ENCODE peak calls at places on chromosomes 16 and 17, in ten cellular contexts. Q, U, F, C, K, S, N, M, E and O are unnamed samples.

GRCh38 chr16:79601978-79602609 is 1.6 kb upstream of the MAF start:
- DNase-seq in Q (peak), U (peak), F (peak), C (peak), K (peak), S (peak), N (peak), M (no peak), E (peak), O (peak)

GRCh38 chr16:86990451-86990850 is 326.7 kb downstream of the C16orf95 start:
- DNase-seq in Q (no peak), U (no peak), F (no peak), C (peak), K (no peak), S (no peak), N (no peak), M (no peak), E (no peak), O (no peak)

GRCh38 chr17:55420776-55421178 is 858 bp downstream of the MMD start:
- DNase-seq in Q (peak), U (no peak), F (no peak), C (peak), K (no peak), S (no peak), N (peak), M (no peak), E (peak), O (no peak)

GRCh38 chr16:73176577-73177013 is 128.7 kb upstream of the ZFHX3 start:
- DNase-seq in Q (peak), U (no peak), F (peak), C (no peak), K (no peak), S (peak), N (peak), M (no peak), E (no peak), O (peak)

GRCh38 chr17:75693500-75694481 is 26.7 kb downstream of the SAP30BP start:
- DNase-seq in Q (peak), U (peak), F (no peak), C (peak), K (no peak), S (peak), N (peak), M (peak), E (peak), O (peak)

GRCh38 chr16:5841934-5842333 is 744.3 kb upstream of the EEF2KMT start:
- DNase-seq in Q (no peak), U (no peak), F (no peak), C (no peak), K (no peak), S (no peak), N (no peak), M (no peak), E (no peak), O (no peak)

GRCh38 chr16:54928421-54929089 is 2.1 kb upstream of the IRX5 start:
- DNase-seq in Q (peak), U (no peak), F (no peak), C (peak), K (no peak), S (peak), N (peak), M (no peak), E (peak), O (no peak)

GRCh38 chr16:11636172-11636721 is 32.0 kb upstream of the SNN start:
- DNase-seq in Q (no peak), U (no peak), F (no peak), C (no peak), K (no peak), S (no peak), N (peak), M (no peak), E (peak), O (no peak)

GRCh38 chr17:37147301-37147812 is 198.6 kb downstream of the AATF start:
- DNase-seq in Q (peak), U (no peak), F (peak), C (no peak), K (no peak), S (peak), N (no peak), M (no peak), E (no peak), O (no peak)

GRCh38 chr16:84976644-84977400 is 34.5 kb downstream of the ZDHHC7 start:
- DNase-seq in Q (no peak), U (no peak), F (no peak), C (no peak), K (no peak), S (no peak), N (no peak), M (peak), E (no peak), O (no peak)

GRCh38 chr16:62913333-62913732 is 877.1 kb upstream of the CDH8 start:
- DNase-seq in Q (no peak), U (no peak), F (no peak), C (no peak), K (no peak), S (no peak), N (no peak), M (no peak), E (no peak), O (no peak)

GRCh38 chr16:54923055-54923473 is 7.6 kb upstream of the IRX5 start:
- DNase-seq in Q (peak), U (no peak), F (no peak), C (no peak), K (no peak), S (no peak), N (no peak), M (no peak), E (no peak), O (no peak)

GRCh38 chr17:7295230-7296180 is 1.1 kb upstream of the YBX2 start:
- DNase-seq in Q (no peak), U (no peak), F (no peak), C (no peak), K (no peak), S (no peak), N (peak), M (no peak), E (peak), O (no peak)

GRCh38 chr16:69233124-69233523 is 46.2 kb downstream of the SNTB2 start:
- DNase-seq in Q (no peak), U (no peak), F (no peak), C (no peak), K (no peak), S (no peak), N (no peak), M (no peak), E (no peak), O (no peak)

GRCh38 chr16:62041401-62041800 is 5.2 kb upstream of the CDH8 start:
- DNase-seq in Q (peak), U (no peak), F (peak), C (no peak), K (no peak), S (peak), N (peak), M (no peak), E (peak), O (peak)

GRCh38 chr16:49437344-49437743 is 63.7 kb downstream of the C16orf78 start:
- DNase-seq in Q (no peak), U (no peak), F (no peak), C (no peak), K (no peak), S (no peak), N (no peak), M (no peak), E (no peak), O (no peak)

GRCh38 chr16:4409081-4409932 is 7.1 kb downstream of the CORO7 start:
- DNase-seq in Q (no peak), U (no peak), F (no peak), C (no peak), K (peak), S (peak), N (no peak), M (no peak), E (no peak), O (no peak)

GRCh38 chr16:15694499-15694898 is 44.5 kb downstream of the NDE1 start:
- DNase-seq in Q (peak), U (no peak), F (no peak), C (no peak), K (no peak), S (no peak), N (no peak), M (no peak), E (no peak), O (no peak)

GRCh38 chr16:21646721-21647561 is 5.5 kb downstream of the IGSF6 start:
- DNase-seq in Q (no peak), U (no peak), F (no peak), C (no peak), K (no peak), S (no peak), N (no peak), M (no peak), E (no peak), O (no peak)

GRCh38 chr17:50916708-50917417 is 50.7 kb upstream of the TOB1 start:
- DNase-seq in Q (peak), U (no peak), F (no peak), C (no peak), K (peak), S (no peak), N (no peak), M (no peak), E (peak), O (no peak)

GRCh38 chr16:52149003-52149402 is 397.9 kb downstream of the TOX3 start:
- DNase-seq in Q (no peak), U (no peak), F (no peak), C (no peak), K (no peak), S (no peak), N (no peak), M (no peak), E (no peak), O (no peak)

GRCh38 chr17:71071837-71072236 is 902.5 kb downstream of the KCNJ2 start:
- DNase-seq in Q (peak), U (no peak), F (peak), C (no peak), K (no peak), S (peak), N (no peak), M (no peak), E (no peak), O (peak)

GRCh38 chr16:21001262-21001661 is 100.7 kb downstream of the LYRM1 start:
- DNase-seq in Q (peak), U (no peak), F (peak), C (no peak), K (no peak), S (peak), N (peak), M (no peak), E (peak), O (no peak)

GRCh38 chr16:58727796-58728568 is 6.1 kb downstream of the GOT2 start:
- DNase-seq in Q (no peak), U (no peak), F (no peak), C (no peak), K (no peak), S (no peak), N (no peak), M (no peak), E (no peak), O (no peak)

GRCh38 chr16:85583491-85584181 is 29.5 kb upstream of the GSE1 start:
- DNase-seq in Q (peak), U (no peak), F (peak), C (no peak), K (no peak), S (no peak), N (peak), M (no peak), E (no peak), O (no peak)

GRCh38 chr17:44773140-44773539 is 14.4 kb downstream of the ADAM11 start:
- DNase-seq in Q (no peak), U (no peak), F (no peak), C (no peak), K (no peak), S (no peak), N (no peak), M (no peak), E (no peak), O (no peak)

GRCh38 chr16:4038448-4038847 is 77.8 kb downstream of the ADCY9 start:
- DNase-seq in Q (no peak), U (no peak), F (no peak), C (peak), K (peak), S (no peak), N (no peak), M (no peak), E (no peak), O (no peak)

GRCh38 chr16:86044241-86044671 is 145.3 kb downstream of the IRF8 start:
- DNase-seq in Q (peak), U (no peak), F (peak), C (no peak), K (no peak), S (peak), N (peak), M (no peak), E (peak), O (peak)

GRCh38 chr16:66960270-66960669 is 796 bp upstream of the CES3 start:
- DNase-seq in Q (no peak), U (no peak), F (no peak), C (no peak), K (no peak), S (no peak), N (no peak), M (no peak), E (no peak), O (no peak)

GRCh38 chr16:66961065-66961744 is at the start of gene CES3:
- DNase-seq in Q (peak), U (no peak), F (peak), C (no peak), K (no peak), S (peak), N (peak), M (no peak), E (peak), O (peak)

GRCh38 chr16:66968847-66969246 is 7.8 kb downstream of the CES3 start:
- DNase-seq in Q (no peak), U (no peak), F (no peak), C (no peak), K (no peak), S (no peak), N (no peak), M (no peak), E (no peak), O (no peak)

GRCh38 chr16:66959645-66960177 is 1.4 kb upstream of the CES3 start:
- DNase-seq in Q (no peak), U (peak), F (no peak), C (no peak), K (no peak), S (no peak), N (no peak), M (no peak), E (no peak), O (no peak)

DNA sequence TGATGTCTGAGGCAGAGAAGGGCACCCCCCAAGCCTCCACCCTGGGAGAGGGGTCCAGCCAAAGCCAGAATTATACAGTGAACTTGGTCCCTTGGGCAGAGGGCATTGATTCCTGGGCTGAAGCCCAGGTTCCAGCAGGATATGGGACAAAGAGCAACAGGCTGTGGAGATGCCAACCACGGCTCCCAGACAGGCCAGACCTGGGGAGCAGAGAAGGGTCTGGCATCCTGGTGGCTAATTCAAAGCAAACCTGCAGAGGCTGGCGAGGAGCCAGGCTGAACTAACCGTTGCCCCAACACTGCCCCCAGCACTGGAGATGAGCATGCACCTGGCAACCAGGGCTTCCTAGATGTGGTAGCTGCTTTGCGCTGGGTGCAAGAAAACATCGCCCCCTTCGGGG is 3.0 kb downstream of the CES3 start:
- DNase-seq in Q (no peak), U (no peak), F (no peak), C (no peak), K (no peak), S (no peak), N (no peak), M (no peak), E (no peak), O (no peak)
- TF ChIP-seq CTCF in Q (no peak), U (no peak), F (no peak), C (no peak), K (no peak), S (no peak), N (no peak), M (no peak), E (no peak), O (no peak)

GRCh38 chr16:2149630-2150417 is 1.4 kb downstream of the RAB26 start:
- DNase-seq in Q (peak), U (no peak), F (no peak), C (peak), K (no peak), S (peak), N (peak), M (no peak), E (peak), O (no peak)
- H3K4me3 ChIP-seq in Q (no peak), U (no peak), F (no peak), C (peak), K (no peak), S (peak), N (peak), M (no peak), E (peak), O (peak)

DNA sequence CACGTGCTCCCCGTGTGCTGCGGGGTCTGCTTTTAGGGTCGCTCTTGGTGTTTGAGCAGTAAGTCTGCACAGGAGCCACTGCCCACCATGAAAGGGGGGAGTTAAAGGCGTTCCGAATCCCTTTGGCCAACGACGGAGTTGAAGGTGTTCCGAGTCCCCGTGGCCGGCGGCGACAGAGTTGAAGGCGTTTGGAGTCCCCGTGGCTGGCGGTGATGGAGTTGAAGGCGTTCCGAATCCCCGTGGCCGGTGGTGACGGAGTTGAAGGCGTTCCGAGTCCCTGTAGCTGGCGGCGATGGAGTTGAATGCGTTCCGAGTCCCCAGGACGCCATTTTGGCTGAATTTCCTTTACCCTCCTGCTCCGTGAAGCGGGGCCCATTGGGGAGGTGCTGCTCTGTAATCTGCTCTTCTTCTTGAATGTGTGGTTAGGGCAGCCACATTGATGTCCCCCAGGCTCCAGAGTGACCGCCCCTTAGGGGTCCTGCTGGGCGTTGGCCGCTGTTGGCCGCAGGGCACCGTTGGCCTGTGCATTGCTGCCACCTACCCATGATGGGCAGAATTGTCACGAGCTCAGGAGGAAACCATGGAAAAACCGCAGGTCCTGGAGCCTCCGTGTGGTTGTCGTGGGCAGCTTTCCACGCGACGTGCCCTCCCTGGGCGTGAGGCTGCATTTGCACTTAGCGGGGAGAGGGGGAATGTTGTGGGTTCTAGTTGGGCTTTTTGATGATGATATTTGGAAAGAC is 73.7 kb upstream of the ZNF750 start:
- DNase-seq in Q (no peak), U (no peak), F (no peak), C (no peak), K (no peak), S (peak), N (peak), M (no peak), E (no peak), O (no peak)
- TF ChIP-seq CTCF in Q (peak), U (peak), F (peak), C (peak), K (no peak), S (peak), N (peak), M (peak), E (peak), O (peak)

DNA sequence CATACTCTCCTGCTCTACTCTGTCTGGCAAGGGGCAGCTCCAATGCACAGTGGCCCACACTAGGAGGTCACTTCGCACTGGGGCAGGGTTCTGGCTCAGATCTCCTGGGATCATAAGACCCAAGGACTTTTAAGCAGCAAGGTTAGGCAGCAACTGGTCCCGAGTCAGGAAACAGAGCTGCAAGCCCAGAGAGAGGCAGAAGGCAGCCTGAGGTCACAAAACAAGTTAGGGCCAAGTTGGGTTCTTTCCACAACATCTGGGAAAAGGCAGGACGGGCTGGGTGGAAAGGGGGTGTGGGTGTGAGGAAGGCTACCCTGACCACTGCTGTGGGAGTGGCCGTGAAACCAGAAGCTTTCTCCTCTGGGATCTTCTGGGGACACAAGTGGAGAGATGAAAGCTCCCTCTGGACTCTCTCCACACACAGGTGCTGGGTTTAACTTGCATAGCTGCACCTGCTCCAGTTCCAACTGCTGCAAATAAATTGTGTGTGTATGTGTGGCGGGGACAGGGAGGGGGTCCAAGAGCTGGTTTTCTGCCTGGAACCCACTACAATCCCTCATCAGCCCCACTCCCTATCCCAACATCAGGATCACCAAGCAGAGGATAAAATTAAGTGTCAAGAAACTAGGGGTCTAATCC is 8.0 kb upstream of the TSPOAP1 start:
- DNase-seq in Q (peak), U (no peak), F (no peak), C (no peak), K (no peak), S (no peak), N (no peak), M (no peak), E (peak), O (no peak)
- H3K4me3 ChIP-seq in Q (no peak), U (no peak), F (no peak), C (no peak), K (no peak), S (no peak), N (no peak), M (no peak), E (no peak), O (no peak)

DNA sequence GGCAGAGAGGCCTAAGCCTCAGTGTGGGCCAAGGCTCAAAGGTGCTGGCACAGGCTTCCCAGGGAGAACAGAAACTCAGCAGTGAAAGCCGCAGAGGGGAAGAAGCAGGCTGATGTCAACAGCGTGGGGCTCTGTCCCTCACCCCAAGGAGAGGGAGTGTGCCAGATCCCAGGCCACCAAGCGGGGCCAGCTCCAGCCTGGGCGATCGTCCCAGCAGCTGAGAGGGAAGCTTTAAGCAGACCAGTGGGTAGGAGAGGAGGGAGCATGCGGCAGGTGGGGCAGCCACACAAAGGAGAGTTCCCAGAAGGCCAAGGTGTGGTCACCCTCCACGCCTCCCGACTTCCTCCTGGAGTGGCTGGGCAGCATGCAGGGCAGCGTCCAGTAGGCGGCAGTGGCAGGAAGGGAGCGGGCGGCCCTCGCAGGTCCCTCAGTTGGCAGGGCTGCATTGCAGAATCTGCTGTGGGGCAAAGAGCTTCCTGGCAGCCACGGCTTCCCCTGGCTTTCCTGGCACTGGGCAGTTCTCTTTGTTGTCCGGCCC is 6.0 kb downstream of the SYNGR2 start:
- DNase-seq in Q (no peak), U (peak), F (no peak), C (peak), K (no peak), S (peak), N (no peak), M (peak), E (no peak), O (no peak)
- TF ChIP-seq CTCF in Q (no peak), U (peak), F (no peak), C (peak), K (peak), S (no peak), N (no peak), M (peak), E (no peak), O (peak)